ENCODE peak calls at places on chromosomes 6 and 20, in six cellular contexts. N is naive thymus-derived CD4-positive, alpha-beta T cell; J is neuronal stem cell; U is pancreas; S is gastrocnemius medialis; F is AG04450. P is an unnamed sample. For H3K9me3, the result is how much of the 10 kb centered on the place peaks cover.

GRCh38 chr20:52048365-52048764 is 143.2 kb downstream of the ZFP64 start:
- DNase-seq in S (no peak), F (no peak), U (no peak), J (peak), N (no peak), P (no peak)

GRCh38 chr6:144331610-144332009 is 46.5 kb downstream of the UTRN start:
- DNase-seq in F (peak), J (no peak), U (no peak), S (no peak), N (no peak), P (no peak)

GRCh38 chr20:3749689-3750639 is 17.5 kb downstream of the HSPA12B start:
- DNase-seq in U (no peak), N (peak), J (peak), F (no peak), S (no peak), P (no peak)

GRCh38 chr6:33878541-33878940 is 74.7 kb upstream of the MLN start:
- DNase-seq in S (no peak), J (no peak), F (no peak), N (no peak), U (no peak), P (no peak)

GRCh38 chr6:135097172-135097571 is 42.5 kb upstream of the HBS1L start:
- DNase-seq in S (no peak), J (no peak), N (no peak), F (no peak), U (no peak), P (no peak)

GRCh38 chr6:11616200-11616611 is 78.7 kb downstream of the TMEM170B start:
- DNase-seq in J (no peak), F (peak), N (no peak), U (no peak), S (no peak), P (no peak)

GRCh38 chr6:168030881-168031280 is 33.4 kb downstream of the KIF25 start:
- DNase-seq in N (no peak), J (no peak), U (no peak), S (no peak), F (no peak), P (no peak)

GRCh38 chr6:15244605-15245360 is 1.1 kb upstream of the JARID2 start:
- DNase-seq in F (no peak), J (no peak), U (peak), S (peak), N (no peak), P (peak)

GRCh38 chr20:62573856-62574611 is 68.3 kb upstream of the SLCO4A1 start:
- DNase-seq in N (no peak), J (no peak), U (no peak), S (no peak), F (no peak), P (no peak)

GRCh38 chr6:2351807-2352431 is 106.5 kb upstream of the GMDS start:
- DNase-seq in J (no peak), N (no peak), U (no peak), S (no peak), F (peak), P (no peak)

GRCh38 chr6:140078552-140079126 is 704.2 kb upstream of the CITED2 start:
- DNase-seq in N (no peak), F (peak), J (no peak), U (no peak), S (no peak), P (no peak)

GRCh38 chr6:149170564-149171452 is 146.7 kb upstream of the TAB2 start:
- DNase-seq in U (no peak), F (no peak), S (no peak), N (no peak), J (no peak), P (no peak)

GRCh38 chr6:46781478-46782378 is 11.5 kb upstream of the MEP1A start:
- DNase-seq in J (peak), S (no peak), N (no peak), F (peak), U (peak), P (peak)

GRCh38 chr20:13492001-13492480 is 146.7 kb downstream of the TASP1 start:
- DNase-seq in F (peak), J (peak), U (no peak), S (no peak), N (no peak), P (no peak)

GRCh38 chr6:143612186-143612585 is 65.6 kb upstream of the PHACTR2 start:
- DNase-seq in S (no peak), J (no peak), F (no peak), N (no peak), U (no peak), P (no peak)

GRCh38 chr20:49610701-49611538 is 43.0 kb upstream of the PTGIS start:
- DNase-seq in J (peak), N (peak), U (peak), F (no peak), S (peak), P (no peak)

GRCh38 chr20:36472656-36473071 is 68.7 kb upstream of the MYL9 start:
- DNase-seq in J (no peak), U (peak), N (peak), F (no peak), S (no peak), P (no peak)

GRCh38 chr6:146337376-146337775 is 206.3 kb upstream of the RAB32 start:
- DNase-seq in F (no peak), S (no peak), U (no peak), J (no peak), N (no peak), P (no peak)

GRCh38 chr20:41669708-41670263 is 51.6 kb upstream of the CHD6 start:
- DNase-seq in U (no peak), J (no peak), F (no peak), N (no peak), S (no peak), P (no peak)

GRCh38 chr6:128899651-128900050 is 16.7 kb downstream of the LAMA2 start:
- DNase-seq in U (no peak), F (peak), N (no peak), J (no peak), S (no peak), P (no peak)

GRCh38 chr6:28354688-28355554 is 5.2 kb downstream of the ZKSCAN3 start:
- DNase-seq in J (no peak), F (no peak), N (no peak), U (no peak), S (no peak), P (no peak)

GRCh38 chr6:44430322-44430721 is 42.8 kb downstream of the CDC5L start:
- DNase-seq in U (no peak), J (no peak), F (peak), S (no peak), N (no peak), P (no peak)

GRCh38 chr6:110039996-110040383 is 61.9 kb downstream of the GPR6 start:
- DNase-seq in F (no peak), U (peak), S (no peak), J (no peak), N (peak), P (no peak)

DNA sequence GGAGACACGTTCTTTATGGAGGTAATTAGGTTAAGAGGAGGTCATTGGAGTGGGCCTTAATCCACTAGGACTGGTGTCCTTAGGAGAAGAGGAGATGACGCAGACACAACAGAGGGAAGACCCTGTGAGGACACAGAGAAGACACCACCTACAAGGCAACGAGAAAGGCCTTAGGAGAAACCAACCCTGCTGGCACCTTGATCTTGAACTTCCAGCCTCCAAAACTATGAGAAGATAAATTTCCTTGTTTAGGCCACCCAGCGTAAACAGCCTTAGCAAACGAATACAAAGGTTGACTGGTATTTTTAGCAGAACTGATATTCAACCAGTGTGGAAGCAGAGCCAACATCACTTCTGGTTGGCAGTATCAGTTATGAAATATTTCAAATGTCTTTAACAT is 75.2 kb downstream of the GFOD1 start:
- DNase-seq in U (no peak), N (no peak), J (no peak), S (no peak), F (no peak), P (no peak)
- H3K27ac ChIP-seq in U (no peak), N (no peak), J (no peak), S (peak), F (no peak), P (peak)

GRCh38 chr20:31237763-31238162 is 19.7 kb upstream of the DEFB115 start:
- DNase-seq in N (no peak), J (no peak), S (no peak), U (no peak), F (no peak), P (no peak)
- H3K9me3 ChIP-seq in N (under half), J (under half), S (under half), U (under half), F (half or more), P (under half)

DNA sequence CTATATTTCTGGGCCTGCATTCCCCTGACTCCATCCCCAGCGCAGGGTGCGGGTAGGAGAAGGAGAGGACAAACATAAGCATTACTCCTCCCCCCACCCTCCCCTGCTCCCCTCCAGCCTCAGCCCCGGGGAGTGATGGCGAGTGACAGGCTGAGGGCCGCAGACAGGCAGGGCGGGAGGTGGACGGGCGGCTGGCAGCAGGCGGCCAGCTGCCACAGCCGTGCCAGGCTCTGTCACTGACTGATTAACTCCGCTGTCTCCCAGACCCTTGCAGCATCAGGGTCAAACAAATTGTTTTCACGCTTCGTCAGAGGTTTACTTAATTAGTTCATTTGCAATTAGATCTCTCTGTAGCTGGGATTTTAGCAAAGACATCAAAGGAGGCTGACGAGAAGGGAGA is 41.9 kb downstream of the FOXP4 start:
- DNase-seq in S (no peak), J (no peak), N (no peak), U (no peak), F (no peak), P (no peak)
- H3K27ac ChIP-seq in S (no peak), J (no peak), N (no peak), U (no peak), F (no peak), P (no peak)

GRCh38 chr6:23330632-23331031 is 761.3 kb downstream of the HDGFL1 start:
- DNase-seq in J (no peak), U (no peak), N (no peak), F (no peak), S (no peak), P (no peak)
- H3K9me3 ChIP-seq in J (under half), U (under half), N (under half), F (under half), S (under half), P (under half)

GRCh38 chr6:157088841-157089240 is 234.5 kb downstream of the TMEM242 start:
- DNase-seq in N (no peak), F (no peak), S (no peak), U (no peak), J (no peak), P (no peak)
- H3K27ac ChIP-seq in N (no peak), F (no peak), S (no peak), U (no peak), J (peak), P (no peak)

P was measured in thoracic aorta.